ENCODE peak calls at places on chromosome 20, in ten cellular contexts. R is tibial artery, W is stomach, G is adrenal gland, F is IMR-90, K is transverse colon, D is cardiac muscle cell, P is fibroblast of lung, C is PC-3, X is colonic mucosa. M is an unnamed sample.

GRCh38 chr20:38110525-38111178 is 54.4 kb downstream of the TGM2 start:
- DNase-seq in P (no peak), R (no peak), G (no peak), D (no peak), X (no peak), W (no peak), F (no peak), K (no peak), C (no peak), M (peak; percentile 36)

GRCh38 chr20:59783020-59784010 is 150.1 kb downstream of the SYCP2 start:
- DNase-seq in G (peak; percentile 35), R (peak; percentile 40), K (peak; percentile 66), W (peak; percentile 60), C (peak; percentile 80), F (peak; percentile 15), X (peak; percentile 36), P (peak; percentile 10), D (peak; percentile 46), M (peak; percentile 44)

GRCh38 chr20:59468831-59469230 is 135.5 kb upstream of the PHACTR3 start:
- DNase-seq in W (no peak), C (no peak), R (no peak), F (no peak), G (no peak), D (no peak), P (no peak), X (no peak), K (no peak), M (no peak)

GRCh38 chr20:2814587-2815051 is at the start of gene C20orf141:
- DNase-seq in D (peak; percentile 98), G (peak; percentile 57), K (peak; percentile 27), X (no peak), R (no peak), F (peak; percentile 99), W (no peak), C (peak; percentile 99), P (peak; percentile 96), M (peak; percentile 91)

GRCh38 chr20:40511478-40511877 is 177.6 kb downstream of the MAFB start:
- DNase-seq in K (no peak), X (no peak), W (no peak), R (peak; percentile 74), G (no peak), C (no peak), P (peak; percentile 73), D (peak; percentile 84), F (no peak), M (no peak)

GRCh38 chr20:50398064-50398463 is 112.1 kb upstream of the PTPN1 start:
- DNase-seq in K (no peak), R (no peak), F (no peak), D (no peak), X (no peak), W (no peak), P (no peak), C (no peak), G (peak; percentile 54), M (no peak)

GRCh38 chr20:55947701-55948100 is 57.6 kb downstream of the CBLN4 start:
- DNase-seq in P (no peak), X (no peak), C (peak; percentile 19), F (no peak), R (no peak), G (no peak), W (no peak), D (no peak), K (no peak), M (no peak)

GRCh38 chr20:63628246-63628975 is 1.5 kb upstream of the GMEB2 start:
- DNase-seq in R (no peak), X (peak; percentile 80), K (peak; percentile 76), W (peak; percentile 64), P (peak; percentile 60), F (peak; percentile 62), C (peak; percentile 90), G (peak; percentile 66), D (peak; percentile 83), M (peak; percentile 71)

GRCh38 chr20:36614781-36615557 is 9.4 kb downstream of the RAB5IF start:
- DNase-seq in R (no peak), P (peak; percentile 21), C (no peak), F (no peak), K (no peak), W (no peak), G (peak; percentile 52), X (no peak), D (no peak), M (no peak)

GRCh38 chr20:58888521-58889333 is 36.2 kb downstream of the GNAS start:
- DNase-seq in G (peak; percentile 85), W (peak; percentile 82), X (peak; percentile 80), K (peak; percentile 87), D (peak; percentile 78), R (peak; percentile 70), F (peak; percentile 72), C (peak; percentile 83), P (peak; percentile 76), M (no peak)

GRCh38 chr20:62230276-62230675 is 8.0 kb upstream of the OSBPL2 start:
- DNase-seq in W (no peak), C (no peak), G (no peak), D (no peak), X (no peak), F (no peak), K (no peak), R (no peak), P (no peak), M (no peak)
- H3K27ac ChIP-seq in W (no peak overlapping the region), C (no peak overlapping the region), G (no peak overlapping the region), D (no peak overlapping the region), X (no peak overlapping the region), F (no peak overlapping the region), K (no peak overlapping the region), R (no peak overlapping the region), P (no peak overlapping the region), M (no peak overlapping the region)

DNA sequence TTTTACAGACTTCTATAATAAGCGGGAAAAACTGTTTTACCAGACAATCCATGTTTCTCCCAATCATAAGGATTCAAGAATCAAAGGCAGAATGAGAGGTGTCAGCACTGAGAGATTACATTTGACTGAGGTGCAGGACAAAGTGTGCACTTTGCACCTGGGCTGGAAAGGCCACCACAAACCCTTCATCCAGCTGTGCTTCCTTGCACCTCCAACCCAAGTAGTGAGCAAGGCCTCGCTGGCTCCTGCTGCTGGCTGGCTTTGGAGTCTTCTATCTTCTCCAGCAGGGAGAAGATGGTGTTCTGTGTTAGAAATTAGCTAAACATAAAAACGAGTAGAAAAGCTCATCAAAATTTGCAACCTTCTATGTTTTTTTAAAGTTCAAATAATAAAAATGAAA is 77.7 kb downstream of the CHD6 start:
- DNase-seq in P (no peak), K (no peak), G (no peak), D (no peak), X (no peak), W (no peak), C (no peak), F (no peak), R (no peak), M (no peak)
- TF ChIP-seq CTCF in P (no peak), K (no peak), G (no peak), D (no peak), X (no peak), W (no peak), C (peak; percentile 14), F (no peak), R (no peak), M (peak; percentile 29)

DNA sequence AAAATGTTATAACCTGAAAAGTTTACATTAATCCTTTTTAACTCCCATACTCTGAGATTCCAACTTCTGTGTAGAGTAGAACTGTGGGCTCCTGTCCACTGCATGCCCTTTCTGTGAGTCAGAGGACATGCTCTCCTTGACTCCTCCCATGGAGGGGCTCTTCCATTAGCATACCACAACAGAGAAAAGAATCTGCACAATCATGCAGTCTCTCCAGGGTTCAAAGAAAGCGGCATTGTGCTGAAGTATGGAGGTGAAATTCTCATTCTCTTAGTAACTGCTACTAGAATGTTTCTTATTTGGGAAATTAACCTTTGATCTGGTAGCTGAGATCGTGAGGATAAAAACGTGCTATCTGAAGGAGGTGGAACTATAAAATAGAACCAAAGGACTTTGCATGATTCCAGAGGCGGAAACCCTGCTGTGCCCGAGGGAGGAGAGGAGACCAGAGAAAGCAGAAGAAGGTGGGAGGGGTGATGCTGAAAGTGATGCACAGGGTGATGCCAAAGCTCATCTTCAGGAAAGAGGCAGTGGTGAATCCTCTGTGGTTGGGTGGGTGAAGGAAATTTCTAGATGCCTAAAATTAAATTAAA is 202.2 kb upstream of the PCSK2 start:
- DNase-seq in F (peak; percentile 79), C (no peak), K (no peak), R (no peak), P (peak; percentile 91), D (no peak), W (no peak), G (no peak), X (no peak), M (no peak)
- H3K9me3 ChIP-seq in F (no peaks in the 10 kb centered on the region), C (no peaks in the 10 kb centered on the region), K (no peaks in the 10 kb centered on the region), R (peaks cover 3% of the 10 kb centered on the region), P (no peaks in the 10 kb centered on the region), D (no peaks in the 10 kb centered on the region), W (peaks cover 9% of the 10 kb centered on the region), G (no peaks in the 10 kb centered on the region), X (no peaks in the 10 kb centered on the region), M (peaks cover 10% of the 10 kb centered on the region)

GRCh38 chr20:53328956-53329355 is 264.7 kb downstream of the ZNF217 start:
- DNase-seq in R (no peak), K (no peak), P (no peak), W (no peak), D (no peak), X (no peak), C (no peak), F (no peak), G (no peak), M (no peak)

GRCh38 chr20:53330744-53331143 is 262.9 kb downstream of the ZNF217 start:
- DNase-seq in W (no peak), X (no peak), P (peak; percentile 35), K (no peak), D (peak; percentile 5), F (no peak), C (no peak), R (no peak), G (no peak), M (no peak)

GRCh38 chr20:53332022-53332824 is 261.4 kb downstream of the ZNF217 start:
- DNase-seq in X (no peak), C (no peak), G (no peak), D (no peak), R (no peak), K (no peak), P (no peak), F (no peak), W (no peak), M (no peak)

GRCh38 chr20:53329781-53330180 is 263.9 kb downstream of the ZNF217 start:
- DNase-seq in F (no peak), W (no peak), R (no peak), K (no peak), C (no peak), G (no peak), D (no peak), P (no peak), X (no peak), M (no peak)

DNA sequence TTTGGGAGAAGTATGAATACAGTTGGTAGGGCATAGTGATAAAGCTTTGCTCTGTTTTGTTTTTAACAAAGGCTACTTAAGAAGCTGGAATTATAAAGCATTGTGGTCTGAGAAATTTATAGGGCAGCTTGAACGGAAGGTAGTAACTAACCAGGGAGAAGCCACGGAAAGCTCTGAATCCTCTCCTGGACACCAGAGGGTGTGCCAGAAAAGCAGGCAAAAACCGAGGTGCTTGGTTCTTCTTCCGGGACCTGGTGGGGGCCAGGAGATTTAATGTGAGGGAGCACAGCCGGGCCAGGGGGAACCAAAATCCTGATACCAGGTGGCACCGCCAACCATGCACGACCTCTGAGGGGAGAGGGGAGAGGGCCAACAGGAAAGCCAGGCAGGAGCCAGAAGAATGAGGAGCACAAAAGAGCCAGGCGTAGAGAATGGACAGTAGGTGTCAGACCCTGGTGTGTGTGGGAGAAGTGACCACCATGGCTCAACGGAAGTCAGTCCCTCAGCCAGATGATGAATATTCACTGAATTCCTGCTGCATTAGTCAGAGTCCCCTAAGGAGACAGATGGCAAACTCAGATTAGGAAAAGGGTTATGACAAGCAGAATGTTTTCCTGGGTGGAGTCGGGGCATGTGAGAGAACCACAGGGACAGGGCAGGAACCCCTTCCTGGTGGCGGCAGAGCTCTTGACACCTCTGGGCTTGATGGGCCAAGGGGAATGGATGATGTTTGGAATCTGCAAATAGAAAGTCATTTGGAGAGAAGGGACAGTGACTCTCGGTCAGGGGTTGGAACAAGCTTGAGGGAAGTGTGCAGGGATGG is 262.3 kb downstream of the ZNF217 start:
- DNase-seq in P (peak; percentile 80), R (no peak), X (no peak), D (peak; percentile 31), C (peak; percentile 83), F (no peak), G (peak; percentile 29), K (no peak), W (no peak), M (no peak)
- H3K27ac ChIP-seq in P (no peak overlapping the region), R (no peak overlapping the region), X (no peak overlapping the region), D (no peak overlapping the region), C (no peak overlapping the region), F (no peak overlapping the region), G (peak overlapping the region; percentile 64), K (no peak overlapping the region), W (peak overlapping the region; percentile 41), M (no peak overlapping the region)

M was measured in WERI-Rb-1.